ENCODE peak calls at places on chromosomes 11 and 22, in four cellular contexts. O, P, A and X are unnamed samples.

GRCh38 chr11:4891996-4892640 is 10.4 kb downstream of the OR51T1 start:
- DNase-seq in P (no peak), A (no peak), O (peak), X (peak)

GRCh38 chr11:22728600-22729394 is 62.4 kb downstream of the GAS2 start:
- DNase-seq in O (no peak), A (no peak), P (no peak), X (no peak)

GRCh38 chr22:40578171-40578570 is 58.3 kb downstream of the MRTFA start:
- DNase-seq in O (no peak), A (no peak), P (no peak), X (no peak)

GRCh38 chr11:2804189-2804588 is 81.4 kb downstream of the CDKN1C start:
- DNase-seq in A (no peak), O (no peak), P (no peak), X (no peak)

GRCh38 chr22:48951836-48952235 is 875.8 kb downstream of the BRD1 start:
- DNase-seq in P (peak), A (no peak), O (no peak), X (no peak)

GRCh38 chr11:100546714-100547113 is 140.4 kb upstream of the ARHGAP42 start:
- DNase-seq in O (peak), P (no peak), A (no peak), X (no peak)

GRCh38 chr22:40709752-40710413 is 30.6 kb downstream of the MCHR1 start:
- DNase-seq in A (no peak), O (no peak), P (no peak), X (no peak)

GRCh38 chr11:47332303-47332711 is 20.2 kb downstream of the MYBPC3 start:
- DNase-seq in O (no peak), P (no peak), A (no peak), X (no peak)

GRCh38 chr22:37802310-37803194 is 5.2 kb upstream of the GCAT start:
- DNase-seq in O (no peak), P (peak), A (no peak), X (no peak)

GRCh38 chr22:44587911-44588310 is 89.9 kb upstream of the RTL6 start:
- DNase-seq in P (no peak), A (no peak), O (no peak), X (no peak)

GRCh38 chr11:70548976-70549375 is 150.6 kb downstream of the CTTN start:
- DNase-seq in O (no peak), A (no peak), P (no peak), X (no peak)

GRCh38 chr11:3841426-3842304 is 906 bp upstream of the RHOG start:
- DNase-seq in O (peak), P (peak), A (peak), X (peak)

GRCh38 chr22:47175151-47175760 is 412.8 kb downstream of the TBC1D22A start:
- DNase-seq in O (no peak), A (no peak), P (no peak), X (no peak)

GRCh38 chr22:21691773-21692172 is 26.0 kb downstream of the PPIL2 start:
- DNase-seq in A (no peak), P (no peak), O (no peak), X (no peak)

GRCh38 chr11:20369816-20370215 is 6.3 kb downstream of the HTATIP2 start:
- DNase-seq in P (no peak), O (no peak), A (no peak), X (no peak)

GRCh38 chr22:43476751-43477150 is 64.9 kb downstream of the MPPED1 start:
- DNase-seq in A (no peak), O (no peak), P (no peak), X (no peak)

GRCh38 chr11:70861534-70861933 is 390.8 kb downstream of the SHANK2 start:
- DNase-seq in A (no peak), P (no peak), O (no peak), X (no peak)

GRCh38 chr11:2325123-2325522 is 23.3 kb downstream of the TSPAN32 start:
- DNase-seq in P (no peak), O (no peak), A (no peak), X (no peak)

GRCh38 chr11:17478064-17478463 is 1.4 kb upstream of the ABCC8 start:
- DNase-seq in O (no peak), A (no peak), P (no peak), X (no peak)

GRCh38 chr11:67270256-67271211 is 4.3 kb downstream of the GRK2 start:
- DNase-seq in O (no peak), A (peak), P (no peak), X (no peak)

GRCh38 chr11:128045094-128045725 is 542.1 kb downstream of the ETS1 start:
- DNase-seq in O (no peak), A (no peak), P (no peak), X (no peak)

GRCh38 chr11:44623321-44623715 is 57.9 kb downstream of the CD82 start:
- DNase-seq in P (peak), O (no peak), A (no peak), X (no peak)

GRCh38 chr22:49028111-49028510 is 799.6 kb downstream of the BRD1 start:
- DNase-seq in A (no peak), P (no peak), O (no peak), X (no peak)

GRCh38 chr11:120229451-120230424 is 10.2 kb upstream of the POU2F3 start:
- DNase-seq in A (peak), O (no peak), P (no peak), X (no peak)

GRCh38 chr11:6030658-6031057 is at the start of gene OR56A1:
- DNase-seq in P (no peak), A (no peak), O (no peak), X (no peak)

GRCh38 chr22:40560994-40561515 is 75.5 kb downstream of the MRTFA start:
- DNase-seq in O (no peak), A (no peak), P (no peak), X (no peak)

GRCh38 chr11:17376493-17376892 is 12.0 kb downstream of the KCNJ11 start:
- DNase-seq in P (no peak), A (no peak), O (peak), X (no peak)

GRCh38 chr11:19432370-19433163 is 191.8 kb upstream of the E2F8 start:
- DNase-seq in P (no peak), A (peak), O (peak), X (peak)

GRCh38 chr11:62830904-62831519 is 839 bp downstream of the STX5 start:
- DNase-seq in P (no peak), O (no peak), A (peak), X (no peak)

GRCh38 chr11:46414899-46415298 is 23.3 kb upstream of the CHRM4 start:
- DNase-seq in O (no peak), A (no peak), P (no peak), X (no peak)

GRCh38 chr11:126024143-126024542 is 38.5 kb downstream of the CDON start:
- DNase-seq in P (no peak), A (no peak), O (no peak), X (no peak)

GRCh38 chr11:109303342-109303741 is 118.6 kb upstream of the C11orf87 start:
- DNase-seq in O (peak), A (no peak), P (no peak), X (no peak)

GRCh38 chr22:49972163-49973017 is 11.8 kb downstream of the PIM3 start:
- DNase-seq in P (peak), O (no peak), A (no peak), X (no peak)

GRCh38 chr22:22712666-22713365 is 68.4 kb downstream of the GGTLC2 start:
- DNase-seq in A (peak), O (no peak), P (peak), X (no peak)

GRCh38 chr11:77094841-77095365 is 7.7 kb upstream of the OMP start:
- DNase-seq in A (no peak), P (no peak), O (no peak), X (no peak)
- TF ChIP-seq CTCF in A (no peak), P (no peak), O (no peak), X (peak)

GRCh38 chr22:35599364-35599763 is 17.8 kb downstream of the MB start:
- DNase-seq in O (no peak), P (no peak), A (no peak), X (no peak)

GRCh38 chr22:35604671-35605457 is 12.3 kb downstream of the MB start:
- DNase-seq in O (peak), P (no peak), A (no peak), X (no peak)

GRCh38 chr22:35601013-35601580 is 16.0 kb downstream of the MB start:
- DNase-seq in P (no peak), O (no peak), A (no peak), X (no peak)

GRCh38 chr22:35600466-35600865 is 16.7 kb downstream of the MB start:
- DNase-seq in A (no peak), P (no peak), O (no peak), X (no peak)

DNA sequence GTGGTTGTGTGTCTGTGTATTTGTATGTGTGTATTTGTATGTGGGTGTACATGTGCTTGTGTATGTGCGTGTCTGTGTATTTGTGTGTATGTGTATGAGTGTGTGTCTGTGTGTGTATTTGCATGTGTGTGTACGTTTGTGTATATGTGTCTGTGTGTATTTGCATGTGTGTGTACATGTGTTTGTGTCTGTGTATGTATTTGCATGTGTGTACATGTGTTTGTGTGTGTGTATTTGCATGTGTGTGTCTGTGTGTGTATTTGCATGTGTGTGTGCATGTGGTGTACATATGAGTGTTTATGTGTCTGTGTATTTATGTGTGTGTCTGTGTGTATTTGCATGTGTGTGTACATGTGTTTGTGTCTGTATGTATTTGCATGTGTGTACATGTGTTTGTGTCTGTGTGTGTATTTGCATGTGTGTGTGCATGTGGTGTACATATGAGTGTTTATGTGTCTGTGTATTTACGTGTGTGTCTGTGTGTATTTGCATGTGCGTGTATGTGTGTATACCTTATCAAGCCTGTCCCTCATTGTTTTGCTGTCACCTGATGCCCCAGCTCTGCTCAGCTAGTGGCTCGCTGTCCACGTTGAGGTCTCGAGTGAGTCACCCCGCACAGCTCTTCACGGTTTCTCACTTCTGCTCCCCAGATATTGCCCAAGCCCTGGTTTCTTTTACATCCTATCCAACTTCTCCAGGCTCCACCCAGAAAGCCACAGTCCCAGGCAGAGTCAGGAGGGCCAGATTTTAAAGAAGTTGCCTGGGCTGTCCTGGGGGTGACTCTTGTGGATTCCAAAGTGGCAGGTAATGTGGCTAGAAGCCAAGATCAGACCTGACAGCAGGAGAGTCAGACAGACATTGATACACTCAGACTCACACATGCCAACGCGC is 15.1 kb downstream of the MB start:
- DNase-seq in A (no peak), P (no peak), O (peak), X (peak)
- TF ChIP-seq CTCF in A (no peak), P (no peak), O (no peak), X (no peak)

GRCh38 chr11:78630561-78631303 is 56.1 kb upstream of the NARS2 start:
- DNase-seq in A (no peak), P (no peak), O (no peak), X (no peak)
- TF ChIP-seq CTCF in A (peak), P (no peak), O (no peak), X (peak)

GRCh38 chr11:118979434-118979833 is 7.9 kb downstream of the FOXR1 start:
- DNase-seq in P (no peak), A (no peak), O (no peak), X (no peak)
- TF ChIP-seq CTCF in P (no peak), A (peak), O (no peak), X (no peak)

GRCh38 chr11:86218125-86219081 is 26.1 kb upstream of the EED start:
- DNase-seq in O (peak), P (no peak), A (peak), X (peak)

GRCh38 chr11:86211619-86212018 is 32.9 kb upstream of the EED start:
- DNase-seq in O (peak), A (no peak), P (no peak), X (no peak)

GRCh38 chr11:86210898-86211297 is 33.7 kb upstream of the EED start:
- DNase-seq in O (no peak), P (no peak), A (no peak), X (no peak)

GRCh38 chr11:86212212-86212611 is 32.3 kb upstream of the EED start:
- DNase-seq in O (peak), A (no peak), P (no peak), X (no peak)

GRCh38 chr11:86214710-86215109 is 29.8 kb upstream of the EED start:
- DNase-seq in O (peak), A (no peak), P (no peak), X (no peak)
- TF ChIP-seq CTCF in O (peak), A (no peak), P (no peak), X (peak)

GRCh38 chr11:61581030-61581928 is at the start of gene SYT7:
- DNase-seq in O (peak), A (peak), P (peak), X (peak)
- TF ChIP-seq CTCF in O (no peak), A (no peak), P (peak), X (peak)